ENCODE peak calls at places on chromosomes 11 and 22, in four cellular contexts. Z, Q, C and W are unnamed samples.

GRCh38 chr22:28249402-28249801 is 330.3 kb upstream of the PITPNB start:
- DNase-seq in C (no peak), Z (no peak), Q (no peak), W (no peak)

GRCh38 chr11:60657880-60658279 is 41.5 kb upstream of the MS4A8 start:
- DNase-seq in Z (no peak), C (no peak), Q (no peak), W (no peak)

GRCh38 chr11:7977251-7977917 is 9.8 kb upstream of the EIF3F start:
- DNase-seq in C (peak; percentile 95), Q (no peak), Z (peak; percentile 86), W (peak; percentile 79)

GRCh38 chr11:1460994-1461805 is 25.4 kb downstream of the MOB2 start:
- DNase-seq in C (no peak), Q (no peak), Z (no peak), W (no peak)

GRCh38 chr11:45021001-45021400 is 70.3 kb upstream of the TP53I11 start:
- DNase-seq in C (no peak), Q (no peak), Z (no peak), W (no peak)

GRCh38 chr22:45090364-45090960 is 73.3 kb upstream of the NUP50 start:
- DNase-seq in Z (no peak), Q (no peak), C (no peak), W (peak; percentile 60)

GRCh38 chr22:42695294-42695693 is 25.4 kb downstream of the A4GALT start:
- DNase-seq in Z (no peak), C (no peak), Q (no peak), W (no peak)

GRCh38 chr11:118258410-118258809 is 5.7 kb downstream of the MPZL2 start:
- DNase-seq in Q (no peak), Z (peak; percentile 8), C (no peak), W (peak; percentile 50)

GRCh38 chr11:120956710-120957500 is 67.0 kb upstream of the TBCEL start:
- DNase-seq in Z (no peak), Q (no peak), C (no peak), W (no peak)

GRCh38 chr11:72569966-72570892 is 104.0 kb downstream of the PDE2A start:
- DNase-seq in Q (no peak), Z (peak; percentile 99), C (peak; percentile 84), W (peak; percentile 93)

GRCh38 chr11:2993000-2993330 is 836 bp upstream of the NAP1L4 start:
- DNase-seq in Z (no peak), Q (no peak), C (no peak), W (no peak)

GRCh38 chr11:82733444-82734119 is at the start of gene FAM181B:
- DNase-seq in Q (peak; percentile 63), C (no peak), Z (no peak), W (no peak)

GRCh38 chr11:2529636-2530035 is 84.8 kb downstream of the KCNQ1 start:
- DNase-seq in Q (peak; percentile 28), Z (no peak), C (no peak), W (no peak)

GRCh38 chr11:69386594-69387408 is 92.8 kb downstream of the MYEOV start:
- DNase-seq in Q (no peak), Z (no peak), C (no peak), W (no peak)

GRCh38 chr22:49965291-49966040 is 4.9 kb downstream of the PIM3 start:
- DNase-seq in Z (no peak), Q (peak; percentile 56), C (no peak), W (no peak)

GRCh38 chr11:9219115-9219514 is 46.0 kb downstream of the DENND5A start:
- DNase-seq in Q (no peak), Z (no peak), C (no peak), W (no peak)

GRCh38 chr11:82718307-82718706 is 15.4 kb downstream of the FAM181B start:
- DNase-seq in Z (peak; percentile 54), Q (no peak), C (no peak), W (peak; percentile 76)

GRCh38 chr22:37566329-37566837 is 6.1 kb downstream of the CDC42EP1 start:
- DNase-seq in Z (no peak), Q (no peak), C (no peak), W (no peak)

GRCh38 chr11:17552041-17552355 is 4.9 kb downstream of the OTOG start:
- DNase-seq in Q (no peak), C (no peak), Z (no peak), W (no peak)

GRCh38 chr22:22981670-22982571 is 88.4 kb upstream of the GNAZ start:
- DNase-seq in Q (no peak), C (no peak), Z (no peak), W (no peak)

GRCh38 chr11:66113132-66113856 is 43.2 kb downstream of the PACS1 start:
- DNase-seq in Q (no peak), Z (peak; percentile 76), C (peak; percentile 72), W (peak; percentile 98)

GRCh38 chr11:44608654-44609027 is 43.2 kb downstream of the CD82 start:
- DNase-seq in C (no peak), Z (no peak), Q (no peak), W (no peak)

GRCh38 chr11:44268073-44268806 is 41.7 kb downstream of the ALX4 start:
- DNase-seq in C (no peak), Z (no peak), Q (no peak), W (no peak)

GRCh38 chr11:113989916-113990315 is 15.0 kb downstream of the HTR3A start:
- DNase-seq in Z (no peak), Q (no peak), C (no peak), W (no peak)

GRCh38 chr11:10657308-10658271 is 36.0 kb downstream of the IRAG1 start:
- DNase-seq in C (peak; percentile 48), Q (no peak), Z (peak; percentile 73), W (peak; percentile 21)

GRCh38 chr11:6601041-6601461 is 2.4 kb downstream of the RRP8 start:
- DNase-seq in Q (no peak), C (no peak), Z (no peak), W (no peak)

GRCh38 chr11:86232556-86232955 is 12.0 kb upstream of the EED start:
- DNase-seq in Z (no peak), C (no peak), Q (no peak), W (no peak)

GRCh38 chr11:131658952-131659351 is 288.5 kb downstream of the NTM start:
- DNase-seq in Z (no peak), Q (no peak), C (no peak), W (no peak)

GRCh38 chr22:17767236-17768065 is 6.8 kb downstream of the BID start:
- DNase-seq in C (no peak), Z (no peak), Q (no peak), W (no peak)

GRCh38 chr11:46216765-46217089 is 60.7 kb upstream of the CREB3L1 start:
- DNase-seq in Z (no peak), Q (no peak), C (no peak), W (no peak)

GRCh38 chr11:21636561-21636960 is 556.3 kb upstream of the ANO5 start:
- DNase-seq in Z (no peak), Q (no peak), C (no peak), W (no peak)

GRCh38 chr11:19200410-19201201 is 1.2 kb downstream of the CSRP3 start:
- DNase-seq in Q (no peak), C (peak; percentile 41), Z (peak; percentile 82), W (peak; percentile 89)

GRCh38 chr11:125625594-125626380 is 824 bp downstream of the CHEK1 start:
- DNase-seq in Z (peak; percentile 89), Q (peak; percentile 94), C (peak; percentile 56), W (peak; percentile 96)

GRCh38 chr11:57597461-57597892 is at the start of gene SERPING1:
- DNase-seq in Z (no peak), C (no peak), Q (peak; percentile 58), W (no peak)